ENCODE peak calls at places on chromosomes 12 and 14, in eight cellular contexts. O is neuronal stem cell, H is Karpas-422, L is astrocyte, V is endothelial cell of umbilical vein, G is mesenchymal stem cell, X is neural progenitor cell, E is HepG2. R is an unnamed sample.

GRCh38 chr14:75443203-75443969 is 15.6 kb downstream of the JDP2 start:
- DNase-seq in O (no peak), H (no peak), L (peak; percentile 20), V (no peak), G (no peak), X (no peak), E (no peak), R (no peak)

GRCh38 chr12:122051231-122051876 is 27.2 kb upstream of the MLXIP start:
- DNase-seq in O (no peak), H (no peak), L (no peak), V (peak; percentile 39), G (peak; percentile 38), X (no peak), E (peak; percentile 25), R (no peak)

GRCh38 chr12:85784096-85784720 is 52.0 kb downstream of the RASSF9 start:
- DNase-seq in O (no peak), H (no peak), L (peak; percentile 44), V (no peak), G (no peak), X (no peak), E (no peak), R (no peak)

GRCh38 chr14:92470215-92470614 is 43.4 kb upstream of the RIN3 start:
- DNase-seq in O (no peak), H (no peak), L (peak; percentile 95), V (no peak), G (no peak), X (no peak), E (no peak), R (no peak)

GRCh38 chr14:92680781-92681650 is 67.4 kb downstream of the LGMN start:
- DNase-seq in O (peak; percentile 62), H (peak; percentile 93), L (peak; percentile 29), V (peak; percentile 71), G (peak; percentile 77), X (peak; percentile 88), E (peak; percentile 40), R (peak; percentile 63)

GRCh38 chr12:68631177-68631576 is 20.5 kb downstream of the RAP1B start:
- DNase-seq in O (no peak), H (no peak), L (peak; percentile 43), V (no peak), G (no peak), X (no peak), E (no peak), R (no peak)

GRCh38 chr12:96981053-96981452 is 74.0 kb downstream of the NEDD1 start:
- DNase-seq in O (no peak), H (no peak), L (peak; percentile 94), V (peak; percentile 82), G (peak; percentile 55), X (no peak), E (no peak), R (no peak)

GRCh38 chr14:73785834-73786631 is 65.6 kb upstream of the PTGR2 start:
- DNase-seq in O (no peak), H (peak; percentile 93), L (peak; percentile 85), V (peak; percentile 84), G (peak; percentile 98), X (peak; percentile 69), E (peak; percentile 95), R (peak; percentile 74)

GRCh38 chr14:93715279-93715927 is 72.9 kb downstream of the PRIMA1 start:
- DNase-seq in O (no peak), H (no peak), L (no peak), V (no peak), G (no peak), X (no peak), E (no peak), R (no peak)

GRCh38 chr12:22410497-22410896 is 76.0 kb upstream of the ST8SIA1 start:
- DNase-seq in O (no peak), H (no peak), L (no peak), V (no peak), G (no peak), X (no peak), E (no peak), R (no peak)

GRCh38 chr12:38639625-38640024 is 265.8 kb downstream of the CPNE8 start:
- DNase-seq in O (no peak), H (no peak), L (no peak), V (no peak), G (no peak), X (no peak), E (no peak), R (no peak)

GRCh38 chr14:105487449-105487985 is 831 bp downstream of the CRIP1 start:
- DNase-seq in O (no peak), H (peak; percentile 85), L (no peak), V (no peak), G (no peak), X (peak; percentile 58), E (no peak), R (peak; percentile 62)

GRCh38 chr14:100665518-100666032 is 61.1 kb upstream of the DLK1 start:
- DNase-seq in O (no peak), H (no peak), L (peak; percentile 23), V (no peak), G (no peak), X (no peak), E (no peak), R (no peak)

GRCh38 chr12:49863946-49864816 is 21.3 kb upstream of the BCDIN3D start:
- DNase-seq in O (no peak), H (peak; percentile 33), L (no peak), V (no peak), G (no peak), X (no peak), E (no peak), R (no peak)

GRCh38 chr12:75438052-75438754 is 42.4 kb upstream of the GLIPR1 start:
- DNase-seq in O (no peak), H (no peak), L (no peak), V (no peak), G (no peak), X (no peak), E (no peak), R (peak; percentile 87)

GRCh38 chr12:123151679-123152454 is 977 bp upstream of the PITPNM2 start:
- DNase-seq in O (no peak), H (no peak), L (no peak), V (no peak), G (peak; percentile 75), X (peak; percentile 26), E (no peak), R (no peak)

GRCh38 chr12:19095331-19095730 is 34.2 kb upstream of the PLEKHA5 start:
- DNase-seq in O (no peak), H (no peak), L (peak; percentile 65), V (no peak), G (no peak), X (no peak), E (no peak), R (no peak)

GRCh38 chr12:2893007-2893406 is 2.3 kb downstream of the TULP3 start:
- DNase-seq in O (no peak), H (no peak), L (peak; percentile 88), V (no peak), G (peak; percentile 84), X (no peak), E (peak; percentile 46), R (no peak)

GRCh38 chr12:103816663-103817062 is 24.4 kb downstream of the NT5DC3 start:
- DNase-seq in O (no peak), H (no peak), L (no peak), V (no peak), G (no peak), X (no peak), E (no peak), R (no peak)
- H3K4me2 ChIP-seq in O (no peak overlapping the region), H (no peak overlapping the region), L (no peak overlapping the region), V (no peak overlapping the region), G (no peak overlapping the region), X (no peak overlapping the region), E (no peak overlapping the region), R (no peak overlapping the region)

DNA sequence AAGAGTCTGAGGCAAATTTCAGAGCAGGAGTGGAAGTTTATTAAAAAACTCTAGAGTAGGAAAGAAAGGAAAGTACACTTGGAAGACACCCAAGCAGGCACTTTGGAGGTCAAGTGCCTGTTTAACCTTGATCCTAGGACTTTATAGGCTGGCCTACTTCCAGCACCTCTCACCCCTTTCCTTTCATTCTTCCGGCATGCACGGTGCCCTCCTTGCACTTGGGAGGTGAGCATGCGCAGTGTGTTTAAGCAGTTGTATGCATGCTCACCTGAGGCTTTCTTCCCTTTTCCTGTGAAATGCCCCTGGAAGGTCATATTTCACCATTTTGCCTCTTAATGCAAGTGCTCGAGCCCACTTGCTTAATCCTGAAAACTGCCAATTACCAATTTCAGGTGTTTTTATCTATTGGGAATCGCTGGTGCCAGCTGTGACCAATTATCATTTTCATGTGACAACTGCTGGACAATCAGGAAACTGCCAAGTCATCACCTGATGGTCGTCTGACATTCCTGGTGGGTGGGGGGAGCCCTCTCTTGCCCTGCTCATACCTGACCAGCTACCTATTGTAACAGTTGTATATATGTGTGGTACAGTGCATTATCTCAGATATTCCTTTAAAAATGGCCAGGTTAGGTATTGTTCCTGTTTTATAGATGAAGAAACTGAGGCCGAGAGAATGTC is 53.5 kb downstream of the SUDS3 start:
- DNase-seq in O (no peak), H (no peak), L (no peak), V (no peak), G (no peak), X (no peak), E (no peak), R (no peak)
- H2AFZ ChIP-seq in O (no peak overlapping the region), H (no peak overlapping the region), L (no peak overlapping the region), V (no peak overlapping the region), G (no peak overlapping the region), X (no peak overlapping the region), E (no peak overlapping the region), R (no peak overlapping the region)

GRCh38 chr12:63848450-63848849 is 4.0 kb downstream of the SRGAP1 start:
- DNase-seq in O (no peak), H (no peak), L (no peak), V (no peak), G (no peak), X (no peak), E (no peak), R (no peak)

GRCh38 chr12:63853978-63854377 is 9.5 kb downstream of the SRGAP1 start:
- DNase-seq in O (no peak), H (no peak), L (no peak), V (no peak), G (no peak), X (no peak), E (no peak), R (no peak)

GRCh38 chr12:63845726-63846125 is 1.2 kb downstream of the SRGAP1 start:
- DNase-seq in O (no peak), H (no peak), L (peak; percentile 34), V (peak; percentile 56), G (peak; percentile 54), X (no peak), E (peak; percentile 88), R (no peak)

GRCh38 chr12:63846249-63846967 is 1.9 kb downstream of the SRGAP1 start:
- DNase-seq in O (no peak), H (no peak), L (no peak), V (peak; percentile 45), G (no peak), X (no peak), E (no peak), R (no peak)

GRCh38 chr12:63849641-63850040 is 5.1 kb downstream of the SRGAP1 start:
- DNase-seq in O (no peak), H (no peak), L (no peak), V (no peak), G (no peak), X (no peak), E (no peak), R (no peak)
- H3K4me1 ChIP-seq in O (no peaks in the 10 kb centered on the region), H (peaks cover under 1% of the 10 kb centered on the region), L (no peaks in the 10 kb centered on the region), V (peaks cover 12% of the 10 kb centered on the region), G (peaks cover 6% of the 10 kb centered on the region), X (peaks cover 13% of the 10 kb centered on the region), E (peaks cover 33% of the 10 kb centered on the region), R (no peaks in the 10 kb centered on the region)

DNA sequence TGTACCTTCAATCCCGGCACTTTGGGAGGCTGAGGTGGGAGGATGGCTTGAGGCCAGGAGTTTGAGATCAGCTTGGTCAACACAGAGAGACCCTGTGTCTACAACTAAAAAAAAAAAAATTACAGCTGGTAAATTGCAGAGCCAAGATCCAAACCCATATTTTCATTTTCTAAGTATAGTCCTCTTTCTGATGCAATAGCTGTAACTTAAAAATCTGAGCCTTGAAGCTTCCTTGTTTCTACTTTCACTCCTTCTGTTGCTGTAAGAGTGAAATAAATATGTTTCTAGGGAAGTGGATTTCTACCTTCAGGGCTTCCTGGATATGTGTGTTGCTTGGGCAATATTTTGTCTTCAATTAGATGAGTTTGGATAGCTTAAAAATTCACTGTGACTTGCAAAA is 42.0 kb upstream of the PRICKLE1 start:
- DNase-seq in O (no peak), H (peak; percentile 36), L (no peak), V (no peak), G (peak; percentile 8), X (no peak), E (no peak), R (no peak)
- H3K4me2 ChIP-seq in O (no peak overlapping the region), H (no peak overlapping the region), L (no peak overlapping the region), V (no peak overlapping the region), G (no peak overlapping the region), X (no peak overlapping the region), E (no peak overlapping the region), R (no peak overlapping the region)

R was measured in DND-41.